ENCODE peak calls at places on chromosomes 16 and 17, in four cellular contexts. A is WTC11, L is K562, S is HepG2. Y is an unnamed sample.

GRCh38 chr17:67435122-67435521 is 58.0 kb downstream of the PITPNC1 start:
- DNase-seq in A (no peak), L (no peak), S (peak), Y (no peak)

GRCh38 chr17:78979780-78980623 is at the start of gene LGALS3BP:
- DNase-seq in A (peak), L (no peak), S (peak), Y (peak)

GRCh38 chr17:55435408-55435807 is 13.8 kb upstream of the MMD start:
- DNase-seq in A (no peak), L (no peak), S (no peak), Y (no peak)

GRCh38 chr17:7587420-7587786 is 2.5 kb downstream of the SOX15 start:
- DNase-seq in A (no peak), L (no peak), S (no peak), Y (no peak)

GRCh38 chr17:79589669-79590270 is 21.1 kb downstream of the RBFOX3 start:
- DNase-seq in A (no peak), L (no peak), S (no peak), Y (no peak)

GRCh38 chr16:27800817-27801216 is 250.9 kb downstream of the KATNIP start:
- DNase-seq in A (no peak), L (no peak), S (no peak), Y (no peak)

GRCh38 chr17:2253362-2253761 is 50.2 kb downstream of the SMG6 start:
- DNase-seq in A (no peak), L (no peak), S (no peak), Y (no peak)

GRCh38 chr16:65200857-65201256 is 79.0 kb upstream of the CDH11 start:
- DNase-seq in A (no peak), L (no peak), S (no peak), Y (no peak)

GRCh38 chr16:87389245-87389644 is 2.9 kb upstream of the MAP1LC3B start:
- DNase-seq in A (no peak), L (no peak), S (peak), Y (no peak)

GRCh38 chr16:8962393-8963009 is 1.2 kb downstream of the USP7 start:
- DNase-seq in A (no peak), L (peak), S (no peak), Y (no peak)

GRCh38 chr17:47266782-47267181 is 13.2 kb downstream of the ITGB3 start:
- DNase-seq in A (no peak), L (no peak), S (no peak), Y (no peak)

GRCh38 chr17:34637548-34638525 is 58.5 kb downstream of the TMEM132E start:
- DNase-seq in A (peak), L (peak), S (peak), Y (peak)

GRCh38 chr17:13070732-13071131 is 52.9 kb upstream of the ELAC2 start:
- DNase-seq in A (no peak), L (no peak), S (no peak), Y (no peak)

GRCh38 chr17:72393553-72393952 is 272.7 kb downstream of the SOX9 start:
- DNase-seq in A (no peak), L (no peak), S (no peak), Y (peak)

GRCh38 chr16:27461483-27462171 is 59.7 kb downstream of the IL21R start:
- DNase-seq in A (no peak), L (no peak), S (no peak), Y (no peak)

GRCh38 chr16:17803625-17804410 is 333.1 kb upstream of the XYLT1 start:
- DNase-seq in A (no peak), L (no peak), S (no peak), Y (no peak)

GRCh38 chr17:50564916-50565315 is 4.4 kb downstream of the CACNA1G start:
- DNase-seq in A (no peak), L (no peak), S (no peak), Y (peak)

GRCh38 chr17:74773871-74774286 is 2.3 kb downstream of the NAT9 start:
- DNase-seq in A (no peak), L (no peak), S (peak), Y (no peak)

GRCh38 chr17:80511222-80512180 is 33.1 kb upstream of the RPTOR start:
- DNase-seq in A (peak), L (peak), S (no peak), Y (no peak)

GRCh38 chr17:35812456-35812855 is 3.2 kb downstream of the TAF15 start:
- DNase-seq in A (no peak), L (no peak), S (no peak), Y (no peak)

GRCh38 chr17:34798581-34798980 is 162.7 kb downstream of the CCT6B start:
- DNase-seq in A (peak), L (no peak), S (no peak), Y (no peak)

GRCh38 chr16:6131526-6132050 is 1034.0 kb upstream of the EEF2KMT start:
- DNase-seq in A (no peak), L (no peak), S (no peak), Y (no peak)

GRCh38 chr16:629289-630023 is 1.3 kb upstream of the WFIKKN1 start:
- DNase-seq in A (peak), L (peak), S (peak), Y (no peak)

GRCh38 chr17:74452027-74452840 is 14.2 kb upstream of the CD300A start:
- DNase-seq in A (no peak), L (no peak), S (no peak), Y (no peak)

GRCh38 chr16:66606000-66606751 is 1.7 kb downstream of the CMTM3 start:
- DNase-seq in A (no peak), L (no peak), S (no peak), Y (no peak)

GRCh38 chr17:40598928-40599627 is 33.8 kb upstream of the CCR7 start:
- DNase-seq in A (no peak), L (no peak), S (no peak), Y (no peak)

GRCh38 chr16:87132361-87133014 is 184.7 kb downstream of the C16orf95 start:
- DNase-seq in A (no peak), L (no peak), S (peak), Y (no peak)

GRCh38 chr17:75773121-75773807 is 8.3 kb upstream of the GALK1 start:
- DNase-seq in A (no peak), L (no peak), S (no peak), Y (no peak)

GRCh38 chr16:57999366-57999970 is 1.0 kb downstream of the ZNF319 start:
- DNase-seq in A (no peak), L (no peak), S (peak), Y (no peak)

GRCh38 chr17:49952209-49952911 is 16.6 kb upstream of the DLX4 start:
- DNase-seq in A (peak), L (peak), S (peak), Y (peak)

GRCh38 chr16:74141015-74141414 is 155.6 kb upstream of the PSMD7 start:
- DNase-seq in A (no peak), L (no peak), S (no peak), Y (no peak)

GRCh38 chr17:14301761-14302401 is 1.0 kb downstream of the HS3ST3B1 start:
- DNase-seq in A (no peak), L (no peak), S (no peak), Y (peak)

GRCh38 chr17:1769826-1770477 is 8.1 kb downstream of the SERPINF1 start:
- DNase-seq in A (peak), L (no peak), S (peak), Y (peak)

GRCh38 chr16:22274916-22275315 is 22.3 kb upstream of the POLR3E start:
- DNase-seq in A (no peak), L (no peak), S (no peak), Y (no peak)

GRCh38 chr16:22265351-22265750 is 31.9 kb upstream of the POLR3E start:
- DNase-seq in A (no peak), L (no peak), S (no peak), Y (no peak)

GRCh38 chr16:22267764-22268163 is 29.4 kb upstream of the POLR3E start:
- DNase-seq in A (no peak), L (no peak), S (no peak), Y (no peak)

GRCh38 chr16:22266546-22266945 is 30.7 kb upstream of the POLR3E start:
- DNase-seq in A (no peak), L (no peak), S (no peak), Y (no peak)

DNA sequence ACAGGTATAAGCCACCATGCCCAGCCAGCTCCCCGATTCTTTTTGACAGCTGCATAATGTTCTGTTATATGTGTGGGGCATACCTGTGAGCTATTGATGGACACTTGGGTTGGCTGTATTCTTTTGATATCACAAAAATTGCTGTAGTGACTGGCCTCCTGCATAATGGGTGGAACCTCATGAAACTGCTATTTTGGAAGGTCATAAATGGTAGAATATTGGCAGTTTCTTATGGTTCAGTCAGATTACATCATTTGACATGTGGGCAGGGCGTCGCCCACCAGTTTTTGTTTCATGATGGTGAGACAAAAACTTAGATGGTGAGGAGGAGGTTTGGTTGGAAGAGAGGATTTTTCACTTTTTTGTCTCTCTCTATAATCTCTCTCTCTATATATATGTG is 26.7 kb upstream of the POLR3E start:
- DNase-seq in A (no peak), L (no peak), S (no peak), Y (no peak)
- TF ChIP-seq HMGXB4 in A (no peak), L (no peak), S (no peak), Y (no peak)

GRCh38 chr16:50640391-50640790 is 40.7 kb downstream of the SNX20 start:
- DNase-seq in A (no peak), L (no peak), S (no peak), Y (no peak)
- TF ChIP-seq HMGXB4 in A (no peak), L (no peak), S (no peak), Y (no peak)

GRCh38 chr17:29549169-29549935 is 17.5 kb downstream of the ABHD15 start:
- DNase-seq in A (no peak), L (no peak), S (no peak), Y (no peak)

GRCh38 chr17:29546085-29546484 is 20.8 kb downstream of the ABHD15 start:
- DNase-seq in A (no peak), L (peak), S (no peak), Y (peak)

DNA sequence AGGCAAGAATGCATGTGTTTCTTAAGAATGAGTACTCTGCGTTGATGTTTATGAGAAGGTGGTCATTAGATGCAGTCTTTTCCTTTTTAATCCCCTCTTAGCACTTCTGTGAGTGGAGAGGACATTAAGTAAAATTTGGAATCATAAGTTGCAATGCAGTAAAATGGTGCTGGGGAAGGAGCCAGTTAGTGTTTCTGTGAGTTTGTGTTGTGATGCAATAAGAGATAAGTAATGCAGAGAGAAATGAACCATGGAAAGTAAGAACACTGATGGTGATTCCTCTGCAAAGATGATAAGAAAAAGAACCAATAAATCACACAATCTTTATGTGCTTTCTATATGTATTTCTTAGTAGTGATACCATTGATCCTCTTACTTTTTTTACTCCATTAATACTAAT is 20.0 kb downstream of the ABHD15 start:
- DNase-seq in A (no peak), L (no peak), S (no peak), Y (no peak)
- TF ChIP-seq HMGXB4 in A (no peak), L (no peak), S (no peak), Y (no peak)

DNA sequence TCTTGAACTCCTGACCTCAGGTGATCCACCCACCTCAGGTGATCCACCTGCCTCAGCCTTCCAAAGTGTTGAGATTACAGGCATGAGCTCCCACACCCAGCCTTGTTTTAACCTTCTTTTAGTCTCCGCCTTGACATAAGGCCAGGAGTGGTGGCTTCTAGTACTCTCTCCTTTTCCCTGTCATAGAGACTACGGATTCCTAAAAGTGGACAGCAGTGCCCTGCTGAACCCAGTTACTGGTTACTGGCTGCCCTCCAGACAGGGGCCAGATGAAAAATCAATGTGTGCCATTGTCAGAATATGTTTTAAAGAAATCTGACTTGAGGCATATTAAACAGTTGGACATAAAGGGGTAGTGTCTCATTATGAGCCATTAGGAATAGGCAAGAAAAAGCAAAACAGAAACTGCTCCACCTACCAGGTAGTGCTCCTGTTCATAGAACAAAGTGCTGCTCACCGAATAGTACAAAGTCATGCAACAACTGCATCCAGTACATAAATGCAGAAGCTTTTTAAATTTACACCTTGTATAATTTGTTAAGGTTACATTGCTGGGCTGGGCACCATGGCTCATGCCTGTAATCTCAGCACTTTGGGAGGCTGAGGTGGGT is 32.1 kb downstream of the TRIM25 start:
- DNase-seq in A (no peak), L (no peak), S (no peak), Y (no peak)
- TF ChIP-seq HMGXB4 in A (no peak), L (no peak), S (no peak), Y (no peak)

GRCh38 chr17:58060596-58061191 is 22.5 kb upstream of the DYNLL2 start:
- DNase-seq in A (no peak), L (no peak), S (no peak), Y (no peak)
- TF ChIP-seq HMGXB4 in A (no peak), L (no peak), S (no peak), Y (no peak)

GRCh38 chr16:11833951-11834695 is 17.2 kb downstream of the RSL1D1 start:
- DNase-seq in A (no peak), L (no peak), S (peak), Y (peak)
- TF ChIP-seq HMGXB4 in A (no peak), L (no peak), S (no peak), Y (no peak)

DNA sequence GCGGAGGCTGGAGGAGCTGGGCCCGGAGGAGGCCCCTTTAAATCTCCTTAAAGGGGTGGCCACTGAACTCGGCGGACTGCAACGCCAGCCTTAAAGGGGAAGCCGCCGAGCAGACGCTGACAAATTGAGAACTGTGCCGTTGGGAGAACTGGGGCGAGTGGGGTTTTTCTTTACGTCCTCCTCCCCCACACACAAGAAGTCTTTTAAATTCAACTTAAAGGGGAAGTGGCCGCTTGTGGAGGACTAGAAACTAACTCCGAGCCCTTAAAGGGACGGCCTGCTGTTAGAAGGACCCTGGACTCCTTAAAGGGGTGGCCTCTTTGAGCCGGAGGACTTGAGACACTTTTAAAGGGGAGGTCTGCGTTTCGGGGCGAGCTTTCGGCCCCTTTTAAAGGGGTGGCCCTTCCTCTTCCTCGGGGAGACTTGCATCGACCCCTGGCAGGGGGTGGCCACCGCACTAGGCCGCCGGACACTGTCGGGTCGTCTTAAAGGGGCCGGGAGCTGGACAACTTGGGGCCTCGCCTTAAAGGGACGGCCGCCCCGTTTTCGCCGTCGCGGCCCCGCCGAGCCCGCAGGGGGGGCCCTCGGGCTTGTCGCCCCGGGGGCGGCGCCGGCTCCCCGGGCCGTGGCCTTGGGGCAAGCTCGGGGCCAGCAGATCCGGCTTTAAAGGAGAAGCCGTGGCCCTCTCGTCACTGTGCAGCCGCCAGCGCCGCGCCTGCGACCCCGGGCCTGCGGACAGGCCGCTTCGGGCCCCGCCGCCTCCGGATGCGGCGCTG is 688 bp downstream of the FBRS start:
- DNase-seq in A (peak), L (peak), S (peak), Y (peak)
- TF ChIP-seq HMGXB4 in A (no peak), L (no peak), S (no peak), Y (no peak)

GRCh38 chr16:81669473-81670350 is 109.4 kb upstream of the PLCG2 start:
- DNase-seq in A (no peak), L (no peak), S (no peak), Y (no peak)
- TF ChIP-seq HMGXB4 in A (no peak), L (no peak), S (no peak), Y (no peak)